ENCODE peak calls at places on chromosomes 3 and 15, in four cellular contexts. One of them, this sample, is unnamed.

GRCh38 chr15:89845305-89845893 is 30.7 kb upstream of the ANPEP start:
- DNase-seq in cardiac muscle cell: peak; percentile 89
- DNase-seq in colonic mucosa: no peak
- DNase-seq in fibroblast of lung: peak; percentile 93
- DNase-seq in this sample: peak; percentile 89

GRCh38 chr3:144028798-144029411 is 57.3 kb downstream of the DIPK2A start:
- DNase-seq in cardiac muscle cell: no peak
- DNase-seq in colonic mucosa: no peak
- DNase-seq in fibroblast of lung: no peak
- DNase-seq in this sample: no peak

GRCh38 chr15:47484119-47484518 is 233.2 kb upstream of the SEMA6D start:
- DNase-seq in cardiac muscle cell: peak; percentile 60
- DNase-seq in colonic mucosa: no peak
- DNase-seq in fibroblast of lung: peak; percentile 1
- DNase-seq in this sample: no peak

GRCh38 chr3:193660698-193661400 is 67.8 kb downstream of the OPA1 start:
- DNase-seq in cardiac muscle cell: no peak
- DNase-seq in colonic mucosa: no peak
- DNase-seq in fibroblast of lung: no peak
- DNase-seq in this sample: no peak

GRCh38 chr3:50639055-50639494 is 22.1 kb downstream of the MAPKAPK3 start:
- DNase-seq in cardiac muscle cell: peak; percentile 35
- DNase-seq in colonic mucosa: no peak
- DNase-seq in fibroblast of lung: peak; percentile 83
- DNase-seq in this sample: no peak

GRCh38 chr15:51331141-51331540 is 7.3 kb downstream of the CYP19A1 start:
- DNase-seq in cardiac muscle cell: peak; percentile 73
- DNase-seq in colonic mucosa: no peak
- DNase-seq in fibroblast of lung: peak; percentile 73
- DNase-seq in this sample: no peak

GRCh38 chr15:44727462-44728231 is 8.7 kb upstream of the TRIM69 start:
- DNase-seq in cardiac muscle cell: no peak
- DNase-seq in colonic mucosa: no peak
- DNase-seq in fibroblast of lung: no peak
- DNase-seq in this sample: no peak

GRCh38 chr3:129542747-129543146 is 228 bp upstream of the H1-8 start:
- DNase-seq in cardiac muscle cell: no peak
- DNase-seq in colonic mucosa: no peak
- DNase-seq in fibroblast of lung: no peak
- DNase-seq in this sample: no peak

GRCh38 chr15:97566957-97567356 is 393.5 kb upstream of the ARRDC4 start:
- DNase-seq in cardiac muscle cell: peak; percentile 0
- DNase-seq in colonic mucosa: no peak
- DNase-seq in fibroblast of lung: no peak
- DNase-seq in this sample: peak; percentile 5

GRCh38 chr3:137066092-137066491 is 108.3 kb downstream of the IL20RB start:
- DNase-seq in cardiac muscle cell: no peak
- DNase-seq in colonic mucosa: no peak
- DNase-seq in fibroblast of lung: no peak
- DNase-seq in this sample: no peak
- H3K27ac ChIP-seq in cardiac muscle cell: no peak overlapping the region
- H3K27ac ChIP-seq in colonic mucosa: no peak overlapping the region
- H3K27ac ChIP-seq in fibroblast of lung: no peak overlapping the region
- H3K27ac ChIP-seq in this sample: no peak overlapping the region

GRCh38 chr15:71820127-71820526 is 9.8 kb downstream of the NR2E3 start:
- DNase-seq in cardiac muscle cell: no peak
- DNase-seq in colonic mucosa: no peak
- DNase-seq in fibroblast of lung: no peak
- DNase-seq in this sample: no peak
- H3K9me3 ChIP-seq in cardiac muscle cell: no peaks in the 10 kb centered on the region
- H3K9me3 ChIP-seq in colonic mucosa: no peaks in the 10 kb centered on the region
- H3K9me3 ChIP-seq in fibroblast of lung: peaks cover 4% of the 10 kb centered on the region
- H3K9me3 ChIP-seq in this sample: no peaks in the 10 kb centered on the region

GRCh38 chr3:119240101-119240581 is 537 bp downstream of the B4GALT4 start:
- DNase-seq in cardiac muscle cell: peak; percentile 18
- DNase-seq in colonic mucosa: peak; percentile 82
- DNase-seq in fibroblast of lung: peak; percentile 20
- DNase-seq in this sample: peak; percentile 93

GRCh38 chr3:119240582-119241434 is at the start of gene B4GALT4:
- DNase-seq in cardiac muscle cell: peak; percentile 92
- DNase-seq in colonic mucosa: peak; percentile 91
- DNase-seq in fibroblast of lung: peak; percentile 86
- DNase-seq in this sample: peak; percentile 89

GRCh38 chr3:119243712-119244111 is 3.0 kb upstream of the B4GALT4 start:
- DNase-seq in cardiac muscle cell: no peak
- DNase-seq in colonic mucosa: no peak
- DNase-seq in fibroblast of lung: no peak
- DNase-seq in this sample: no peak

DNA sequence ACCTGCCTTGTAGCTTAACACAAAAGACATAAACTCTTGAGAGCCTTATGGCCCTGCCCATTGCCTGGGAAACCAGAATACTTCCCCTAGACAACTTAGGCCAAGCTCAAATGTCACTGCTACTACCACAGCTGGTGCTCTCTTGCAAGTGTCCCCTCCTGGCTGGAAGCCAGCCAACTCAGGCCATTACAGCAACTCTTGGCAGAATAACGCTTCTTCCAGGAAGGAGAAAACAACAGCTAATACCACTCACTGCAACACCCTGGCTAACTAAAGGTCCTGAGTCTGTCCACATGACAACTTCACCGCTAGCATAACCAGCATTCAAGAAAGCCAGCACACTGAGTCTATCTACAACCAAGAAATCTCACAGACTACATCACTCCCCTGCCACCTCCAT is 5.1 kb upstream of the B4GALT4 start:
- DNase-seq in cardiac muscle cell: peak; percentile 9
- DNase-seq in colonic mucosa: no peak
- DNase-seq in fibroblast of lung: no peak
- DNase-seq in this sample: no peak
- H3K4me3 ChIP-seq in cardiac muscle cell: no peak overlapping the region
- H3K4me3 ChIP-seq in colonic mucosa: no peak overlapping the region
- H3K4me3 ChIP-seq in fibroblast of lung: no peak overlapping the region
- H3K4me3 ChIP-seq in this sample: no peak overlapping the region

GRCh38 chr3:124837065-124837464 is 50.1 kb downstream of the ITGB5 start:
- DNase-seq in cardiac muscle cell: no peak
- DNase-seq in colonic mucosa: peak; percentile 73
- DNase-seq in fibroblast of lung: no peak
- DNase-seq in this sample: no peak
- H3K27ac ChIP-seq in cardiac muscle cell: no peak overlapping the region
- H3K27ac ChIP-seq in colonic mucosa: peak overlapping the region; percentile 85
- H3K27ac ChIP-seq in fibroblast of lung: peak overlapping the region; percentile 72
- H3K27ac ChIP-seq in this sample: peak overlapping the region; percentile 65

GRCh38 chr3:175434591-175434990 is 575.5 kb downstream of the NAALADL2 start:
- DNase-seq in cardiac muscle cell: no peak
- DNase-seq in colonic mucosa: no peak
- DNase-seq in fibroblast of lung: no peak
- DNase-seq in this sample: no peak
- H3K9me3 ChIP-seq in cardiac muscle cell: no peaks in the 10 kb centered on the region
- H3K9me3 ChIP-seq in colonic mucosa: no peaks in the 10 kb centered on the region
- H3K9me3 ChIP-seq in fibroblast of lung: no peaks in the 10 kb centered on the region
- H3K9me3 ChIP-seq in this sample: no peaks in the 10 kb centered on the region

GRCh38 chr3:111069974-111070751 is 1.5 kb upstream of the NECTIN3 start:
- DNase-seq in cardiac muscle cell: peak; percentile 18
- DNase-seq in colonic mucosa: peak; percentile 52
- DNase-seq in fibroblast of lung: peak; percentile 11
- DNase-seq in this sample: peak; percentile 24
- H3K4me3 ChIP-seq in cardiac muscle cell: peak overlapping the region; percentile 69
- H3K4me3 ChIP-seq in colonic mucosa: peak overlapping the region; percentile 90
- H3K4me3 ChIP-seq in fibroblast of lung: peak overlapping the region; percentile 73
- H3K4me3 ChIP-seq in this sample: peak overlapping the region; percentile 77

DNA sequence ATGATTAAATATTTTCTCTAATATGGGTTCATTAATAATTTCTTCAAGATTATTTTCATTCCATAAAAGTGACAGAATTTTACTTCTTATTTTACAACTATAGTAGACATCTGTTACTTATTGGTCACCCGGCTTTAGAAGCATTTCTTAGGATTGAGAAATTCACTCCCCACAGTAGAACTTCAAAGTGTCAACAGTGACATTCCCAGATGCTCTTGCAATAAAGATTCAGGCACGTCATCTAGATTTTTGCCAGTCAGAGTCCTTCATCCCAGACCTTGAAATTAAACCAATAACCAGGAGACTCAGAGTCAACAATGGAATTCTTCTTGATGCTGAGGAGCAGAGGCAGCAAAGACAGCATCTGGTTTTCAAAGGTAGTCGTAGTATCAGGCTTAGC is 190.8 kb downstream of the VGLL3 start:
- DNase-seq in cardiac muscle cell: no peak
- DNase-seq in colonic mucosa: no peak
- DNase-seq in fibroblast of lung: no peak
- DNase-seq in this sample: no peak
- H3K27ac ChIP-seq in cardiac muscle cell: no peak overlapping the region
- H3K27ac ChIP-seq in colonic mucosa: no peak overlapping the region
- H3K27ac ChIP-seq in fibroblast of lung: no peak overlapping the region
- H3K27ac ChIP-seq in this sample: no peak overlapping the region

GRCh38 chr15:54719325-54719724 is 477.4 kb downstream of the RSL24D1 start:
- DNase-seq in cardiac muscle cell: no peak
- DNase-seq in colonic mucosa: no peak
- DNase-seq in fibroblast of lung: no peak
- DNase-seq in this sample: no peak

GRCh38 chr15:54722342-54722986 is 474.3 kb downstream of the RSL24D1 start:
- DNase-seq in cardiac muscle cell: no peak
- DNase-seq in colonic mucosa: no peak
- DNase-seq in fibroblast of lung: no peak
- DNase-seq in this sample: no peak
- H3K9me3 ChIP-seq in cardiac muscle cell: no peaks in the 10 kb centered on the region
- H3K9me3 ChIP-seq in colonic mucosa: no peaks in the 10 kb centered on the region
- H3K9me3 ChIP-seq in fibroblast of lung: no peaks in the 10 kb centered on the region
- H3K9me3 ChIP-seq in this sample: no peaks in the 10 kb centered on the region

GRCh38 chr3:132203889-132204596 is 113.2 kb upstream of the ACP3 start:
- DNase-seq in cardiac muscle cell: no peak
- DNase-seq in colonic mucosa: no peak
- DNase-seq in fibroblast of lung: no peak
- DNase-seq in this sample: no peak

GRCh38 chr3:132198601-132199000 is 118.6 kb upstream of the ACP3 start:
- DNase-seq in cardiac muscle cell: no peak
- DNase-seq in colonic mucosa: no peak
- DNase-seq in fibroblast of lung: no peak
- DNase-seq in this sample: no peak

GRCh38 chr3:132196113-132196512 is 121.1 kb upstream of the ACP3 start:
- DNase-seq in cardiac muscle cell: no peak
- DNase-seq in colonic mucosa: no peak
- DNase-seq in fibroblast of lung: peak; percentile 10
- DNase-seq in this sample: no peak

GRCh38 chr3:132199451-132199850 is 117.8 kb upstream of the ACP3 start:
- DNase-seq in cardiac muscle cell: no peak
- DNase-seq in colonic mucosa: no peak
- DNase-seq in fibroblast of lung: no peak
- DNase-seq in this sample: no peak
- H3K4me3 ChIP-seq in cardiac muscle cell: no peak overlapping the region
- H3K4me3 ChIP-seq in colonic mucosa: no peak overlapping the region
- H3K4me3 ChIP-seq in fibroblast of lung: no peak overlapping the region
- H3K4me3 ChIP-seq in this sample: no peak overlapping the region